ENCODE peak calls at places on chromosomes 12 and 14, in seven cellular contexts. One of them, this sample, is unnamed.

GRCh38 chr14:53148612-53149202 is 4.4 kb downstream of the DDHD1 start:
- DNase-seq in HCT116: no peak
- DNase-seq in IMR-90: no peak
- DNase-seq in hepatocyte: no peak
- DNase-seq in MM.1S: no peak
- DNase-seq in neural progenitor cell: no peak
- DNase-seq in OCI-LY7: no peak
- DNase-seq in this sample: no peak

GRCh38 chr12:76688001-76688400 is 75.9 kb upstream of the ZDHHC17 start:
- DNase-seq in HCT116: no peak
- DNase-seq in IMR-90: peak
- DNase-seq in hepatocyte: no peak
- DNase-seq in MM.1S: no peak
- DNase-seq in neural progenitor cell: no peak
- DNase-seq in OCI-LY7: no peak
- DNase-seq in this sample: peak

GRCh38 chr12:91871751-91872150 is 273.9 kb downstream of the BTG1 start:
- DNase-seq in HCT116: no peak
- DNase-seq in IMR-90: no peak
- DNase-seq in hepatocyte: no peak
- DNase-seq in MM.1S: no peak
- DNase-seq in neural progenitor cell: no peak
- DNase-seq in OCI-LY7: no peak
- DNase-seq in this sample: no peak

GRCh38 chr14:104804481-104805325 is 3.8 kb downstream of the ZBTB42 start:
- DNase-seq in HCT116: no peak
- DNase-seq in IMR-90: no peak
- DNase-seq in hepatocyte: no peak
- DNase-seq in MM.1S: no peak
- DNase-seq in neural progenitor cell: no peak
- DNase-seq in OCI-LY7: no peak
- DNase-seq in this sample: no peak

GRCh38 chr12:65187665-65188064 is 18.3 kb downstream of the LEMD3 start:
- DNase-seq in HCT116: no peak
- DNase-seq in IMR-90: no peak
- DNase-seq in hepatocyte: no peak
- DNase-seq in MM.1S: no peak
- DNase-seq in neural progenitor cell: no peak
- DNase-seq in OCI-LY7: no peak
- DNase-seq in this sample: no peak

GRCh38 chr14:103337794-103338193 is 3.8 kb downstream of the EIF5 start:
- DNase-seq in HCT116: no peak
- DNase-seq in IMR-90: no peak
- DNase-seq in hepatocyte: no peak
- DNase-seq in MM.1S: no peak
- DNase-seq in neural progenitor cell: no peak
- DNase-seq in OCI-LY7: no peak
- DNase-seq in this sample: no peak

GRCh38 chr12:25187781-25188180 is 7.2 kb downstream of the DNAI7 start:
- DNase-seq in HCT116: no peak
- DNase-seq in IMR-90: peak
- DNase-seq in hepatocyte: no peak
- DNase-seq in MM.1S: no peak
- DNase-seq in neural progenitor cell: no peak
- DNase-seq in OCI-LY7: no peak
- DNase-seq in this sample: peak

GRCh38 chr12:90897981-90898380 is 57.0 kb downstream of the CCER1 start:
- DNase-seq in HCT116: no peak
- DNase-seq in IMR-90: peak
- DNase-seq in hepatocyte: no peak
- DNase-seq in MM.1S: no peak
- DNase-seq in neural progenitor cell: no peak
- DNase-seq in OCI-LY7: no peak
- DNase-seq in this sample: no peak

GRCh38 chr14:90715993-90716392 is 100.2 kb downstream of the TTC7B start:
- DNase-seq in HCT116: no peak
- DNase-seq in IMR-90: no peak
- DNase-seq in hepatocyte: no peak
- DNase-seq in MM.1S: no peak
- DNase-seq in neural progenitor cell: no peak
- DNase-seq in OCI-LY7: no peak
- DNase-seq in this sample: no peak

GRCh38 chr14:61337893-61338292 is 16.5 kb downstream of the PRKCH start:
- DNase-seq in HCT116: no peak
- DNase-seq in IMR-90: no peak
- DNase-seq in hepatocyte: no peak
- DNase-seq in MM.1S: no peak
- DNase-seq in neural progenitor cell: no peak
- DNase-seq in OCI-LY7: no peak
- DNase-seq in this sample: no peak

GRCh38 chr12:39620664-39621658 is 1.4 kb upstream of the ABCD2 start:
- DNase-seq in HCT116: no peak
- DNase-seq in IMR-90: no peak
- DNase-seq in hepatocyte: no peak
- DNase-seq in MM.1S: peak
- DNase-seq in neural progenitor cell: no peak
- DNase-seq in OCI-LY7: peak
- DNase-seq in this sample: peak

GRCh38 chr14:90294872-90295271 is 36.9 kb downstream of the NRDE2 start:
- DNase-seq in HCT116: no peak
- DNase-seq in IMR-90: no peak
- DNase-seq in hepatocyte: no peak
- DNase-seq in MM.1S: no peak
- DNase-seq in neural progenitor cell: no peak
- DNase-seq in OCI-LY7: no peak
- DNase-seq in this sample: no peak

GRCh38 chr12:113207621-113208040 is 13.6 kb upstream of the TPCN1 start:
- DNase-seq in HCT116: no peak
- DNase-seq in IMR-90: no peak
- DNase-seq in hepatocyte: no peak
- DNase-seq in MM.1S: no peak
- DNase-seq in neural progenitor cell: no peak
- DNase-seq in OCI-LY7: peak
- DNase-seq in this sample: peak

GRCh38 chr12:94458882-94459772 is 540 bp downstream of the CEP83 start:
- DNase-seq in HCT116: peak
- DNase-seq in IMR-90: peak
- DNase-seq in hepatocyte: peak
- DNase-seq in MM.1S: peak
- DNase-seq in neural progenitor cell: no peak
- DNase-seq in OCI-LY7: peak
- DNase-seq in this sample: peak

GRCh38 chr14:55170526-55170925 is 20.9 kb downstream of the DLGAP5 start:
- DNase-seq in HCT116: no peak
- DNase-seq in IMR-90: no peak
- DNase-seq in hepatocyte: no peak
- DNase-seq in MM.1S: no peak
- DNase-seq in neural progenitor cell: no peak
- DNase-seq in OCI-LY7: no peak
- DNase-seq in this sample: no peak

GRCh38 chr12:30002677-30003076 is 218.9 kb upstream of the TMTC1 start:
- DNase-seq in HCT116: no peak
- DNase-seq in IMR-90: no peak
- DNase-seq in hepatocyte: no peak
- DNase-seq in MM.1S: no peak
- DNase-seq in neural progenitor cell: no peak
- DNase-seq in OCI-LY7: no peak
- DNase-seq in this sample: no peak

GRCh38 chr12:124170756-124171155 is 124.1 kb upstream of the RFLNA start:
- DNase-seq in HCT116: no peak
- DNase-seq in IMR-90: no peak
- DNase-seq in hepatocyte: no peak
- DNase-seq in MM.1S: no peak
- DNase-seq in neural progenitor cell: no peak
- DNase-seq in OCI-LY7: no peak
- DNase-seq in this sample: no peak

GRCh38 chr14:80587096-80587724 is 354.3 kb downstream of the CEP128 start:
- DNase-seq in HCT116: peak
- DNase-seq in IMR-90: peak
- DNase-seq in hepatocyte: peak
- DNase-seq in MM.1S: no peak
- DNase-seq in neural progenitor cell: peak
- DNase-seq in OCI-LY7: peak
- DNase-seq in this sample: peak

GRCh38 chr12:122889658-122890561 is 6.0 kb downstream of the VPS37B start:
- DNase-seq in HCT116: no peak
- DNase-seq in IMR-90: no peak
- DNase-seq in hepatocyte: no peak
- DNase-seq in MM.1S: no peak
- DNase-seq in neural progenitor cell: no peak
- DNase-seq in OCI-LY7: no peak
- DNase-seq in this sample: no peak

GRCh38 chr14:75202671-75203070 is 26.3 kb upstream of the TMED10 start:
- DNase-seq in HCT116: no peak
- DNase-seq in IMR-90: no peak
- DNase-seq in hepatocyte: no peak
- DNase-seq in MM.1S: no peak
- DNase-seq in neural progenitor cell: no peak
- DNase-seq in OCI-LY7: no peak
- DNase-seq in this sample: no peak

GRCh38 chr12:117080707-117081141 is 18.5 kb downstream of the TESC start:
- DNase-seq in HCT116: no peak
- DNase-seq in IMR-90: no peak
- DNase-seq in hepatocyte: no peak
- DNase-seq in MM.1S: no peak
- DNase-seq in neural progenitor cell: no peak
- DNase-seq in OCI-LY7: no peak
- DNase-seq in this sample: no peak

GRCh38 chr12:95351745-95352144 is 122.2 kb upstream of the METAP2 start:
- DNase-seq in HCT116: no peak
- DNase-seq in IMR-90: no peak
- DNase-seq in hepatocyte: no peak
- DNase-seq in MM.1S: no peak
- DNase-seq in neural progenitor cell: no peak
- DNase-seq in OCI-LY7: no peak
- DNase-seq in this sample: no peak

GRCh38 chr14:99574099-99574880 is 29.7 kb downstream of the CCDC85C start:
- DNase-seq in HCT116: no peak
- DNase-seq in IMR-90: peak
- DNase-seq in hepatocyte: peak
- DNase-seq in MM.1S: no peak
- DNase-seq in neural progenitor cell: peak
- DNase-seq in OCI-LY7: no peak
- DNase-seq in this sample: peak

GRCh38 chr12:32583535-32583934 is 95.6 kb upstream of the DNM1L start:
- DNase-seq in HCT116: no peak
- DNase-seq in IMR-90: peak
- DNase-seq in hepatocyte: peak
- DNase-seq in MM.1S: no peak
- DNase-seq in neural progenitor cell: no peak
- DNase-seq in OCI-LY7: no peak
- DNase-seq in this sample: peak

GRCh38 chr14:99127651-99128167 is 144.3 kb downstream of the BCL11B start:
- DNase-seq in HCT116: no peak
- DNase-seq in IMR-90: no peak
- DNase-seq in hepatocyte: peak
- DNase-seq in MM.1S: no peak
- DNase-seq in neural progenitor cell: no peak
- DNase-seq in OCI-LY7: no peak
- DNase-seq in this sample: no peak

GRCh38 chr12:87085286-87085685 is 829.1 kb upstream of the MGAT4C start:
- DNase-seq in HCT116: no peak
- DNase-seq in IMR-90: no peak
- DNase-seq in hepatocyte: no peak
- DNase-seq in MM.1S: no peak
- DNase-seq in neural progenitor cell: no peak
- DNase-seq in OCI-LY7: no peak
- DNase-seq in this sample: no peak

GRCh38 chr12:87086118-87086891 is 830.1 kb upstream of the MGAT4C start:
- DNase-seq in HCT116: no peak
- DNase-seq in IMR-90: peak
- DNase-seq in hepatocyte: no peak
- DNase-seq in MM.1S: no peak
- DNase-seq in neural progenitor cell: no peak
- DNase-seq in OCI-LY7: no peak
- DNase-seq in this sample: peak

DNA sequence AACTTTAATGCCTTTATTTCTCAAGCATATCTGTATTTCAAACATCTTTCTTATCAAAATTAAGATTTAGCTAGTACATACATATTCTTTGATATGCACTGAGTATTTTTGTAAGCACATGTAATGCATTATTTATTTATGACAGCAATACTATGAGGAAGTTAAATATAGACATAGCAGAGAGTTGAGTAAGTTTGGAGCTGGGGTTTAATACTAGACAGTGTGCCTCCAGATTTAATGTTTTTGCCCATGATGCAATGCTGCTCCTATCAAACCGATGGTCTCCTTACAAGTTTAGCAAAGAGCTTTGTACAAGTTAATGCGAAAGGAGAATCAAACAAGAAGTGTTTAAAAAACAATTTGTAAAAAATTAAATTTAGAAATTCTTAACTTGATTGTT is 826.6 kb upstream of the MGAT4C start:
- DNase-seq in HCT116: no peak
- DNase-seq in IMR-90: no peak
- DNase-seq in hepatocyte: no peak
- DNase-seq in MM.1S: no peak
- DNase-seq in neural progenitor cell: no peak
- DNase-seq in OCI-LY7: no peak
- DNase-seq in this sample: peak
- H2AFZ ChIP-seq in HCT116: no peak
- H2AFZ ChIP-seq in IMR-90: no peak
- H2AFZ ChIP-seq in hepatocyte: no peak
- H2AFZ ChIP-seq in MM.1S: no peak
- H2AFZ ChIP-seq in neural progenitor cell: no peak
- H2AFZ ChIP-seq in OCI-LY7: no peak
- H2AFZ ChIP-seq in this sample: no peak

GRCh38 chr12:23462546-23462945 is 486.9 kb downstream of the SOX5 start:
- DNase-seq in HCT116: no peak
- DNase-seq in IMR-90: no peak
- DNase-seq in hepatocyte: no peak
- DNase-seq in MM.1S: no peak
- DNase-seq in neural progenitor cell: no peak
- DNase-seq in OCI-LY7: no peak
- DNase-seq in this sample: no peak
- TF ChIP-seq CTCF in HCT116: no peak
- TF ChIP-seq CTCF in IMR-90: no peak
- TF ChIP-seq CTCF in hepatocyte: no peak
- TF ChIP-seq CTCF in MM.1S: no peak
- TF ChIP-seq CTCF in neural progenitor cell: no peak
- TF ChIP-seq CTCF in OCI-LY7: no peak
- TF ChIP-seq CTCF in this sample: no peak

DNA sequence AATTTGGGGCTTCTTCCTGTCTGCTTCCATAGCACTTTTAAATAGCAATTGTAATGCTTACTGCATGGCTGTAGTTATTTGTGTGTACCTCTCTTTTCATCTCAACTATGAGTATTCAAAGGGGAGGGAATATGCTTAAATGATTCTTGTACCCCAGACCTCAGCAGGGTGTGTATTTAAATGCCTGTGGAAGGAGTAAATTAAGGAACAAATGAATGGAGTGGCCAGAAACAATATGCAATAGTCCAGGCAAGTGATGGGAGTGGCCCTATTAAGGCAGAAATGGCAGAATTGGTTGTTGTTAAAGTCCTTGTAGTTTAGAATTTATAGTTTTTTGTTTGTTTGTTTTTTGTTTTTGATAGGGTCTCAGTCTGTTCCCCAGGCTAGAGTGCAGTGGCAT is 1.5 kb downstream of the RAD51B start:
- DNase-seq in HCT116: no peak
- DNase-seq in IMR-90: no peak
- DNase-seq in hepatocyte: no peak
- DNase-seq in MM.1S: no peak
- DNase-seq in neural progenitor cell: no peak
- DNase-seq in OCI-LY7: no peak
- DNase-seq in this sample: no peak
- H2AFZ ChIP-seq in HCT116: no peak
- H2AFZ ChIP-seq in IMR-90: no peak
- H2AFZ ChIP-seq in hepatocyte: no peak
- H2AFZ ChIP-seq in MM.1S: no peak
- H2AFZ ChIP-seq in neural progenitor cell: no peak
- H2AFZ ChIP-seq in OCI-LY7: peak
- H2AFZ ChIP-seq in this sample: peak

GRCh38 chr14:102087762-102088011 is 843 bp upstream of the HSP90AA1 start:
- DNase-seq in HCT116: no peak
- DNase-seq in IMR-90: no peak
- DNase-seq in hepatocyte: no peak
- DNase-seq in MM.1S: no peak
- DNase-seq in neural progenitor cell: no peak
- DNase-seq in OCI-LY7: no peak
- DNase-seq in this sample: no peak
- TF ChIP-seq CTCF in HCT116: no peak
- TF ChIP-seq CTCF in IMR-90: no peak
- TF ChIP-seq CTCF in hepatocyte: no peak
- TF ChIP-seq CTCF in MM.1S: no peak
- TF ChIP-seq CTCF in neural progenitor cell: no peak
- TF ChIP-seq CTCF in OCI-LY7: no peak
- TF ChIP-seq CTCF in this sample: peak